ENCODE peak calls at places on chromosomes 16 and 17, in five cellular contexts. One of them, this sample, is unnamed. For H3K36me3 and H3K4me1, the result is how much of the 10 kb centered on the place peaks cover.

GRCh38 chr16:9122969-9123368 is 31.5 kb downstream of the HAPSTR1 start:
- DNase-seq in body of pancreas: no peak
- DNase-seq in PC-9: no peak
- DNase-seq in Panc1: no peak
- DNase-seq in BE2C: no peak
- DNase-seq in this sample: no peak

GRCh38 chr17:22221344-22221743 is 529.0 kb downstream of the KCNJ18 start:
- DNase-seq in BE2C: no peak
- DNase-seq in PC-9: no peak
- DNase-seq in Panc1: no peak
- DNase-seq in body of pancreas: no peak
- DNase-seq in this sample: no peak

GRCh38 chr16:23245268-23245667 is 56.8 kb upstream of the SCNN1B start:
- DNase-seq in Panc1: no peak
- DNase-seq in body of pancreas: no peak
- DNase-seq in BE2C: no peak
- DNase-seq in PC-9: no peak
- DNase-seq in this sample: peak

GRCh38 chr16:6574146-6574545 is 758.5 kb upstream of the RBFOX1 start:
- DNase-seq in body of pancreas: no peak
- DNase-seq in BE2C: no peak
- DNase-seq in PC-9: no peak
- DNase-seq in Panc1: no peak
- DNase-seq in this sample: no peak

GRCh38 chr17:67974598-67975066 is 21.6 kb downstream of the C17orf58 start:
- DNase-seq in body of pancreas: no peak
- DNase-seq in BE2C: no peak
- DNase-seq in PC-9: no peak
- DNase-seq in Panc1: no peak
- DNase-seq in this sample: no peak

GRCh38 chr16:67697407-67697806 is 21.7 kb downstream of the GFOD2 start:
- DNase-seq in PC-9: no peak
- DNase-seq in Panc1: no peak
- DNase-seq in BE2C: no peak
- DNase-seq in body of pancreas: no peak
- DNase-seq in this sample: no peak

GRCh38 chr16:12413393-12413792 is 390.3 kb downstream of the CPPED1 start:
- DNase-seq in BE2C: no peak
- DNase-seq in body of pancreas: no peak
- DNase-seq in Panc1: no peak
- DNase-seq in PC-9: no peak
- DNase-seq in this sample: no peak

GRCh38 chr17:36854982-36855381 is 82.3 kb upstream of the LHX1 start:
- DNase-seq in PC-9: no peak
- DNase-seq in BE2C: no peak
- DNase-seq in Panc1: no peak
- DNase-seq in body of pancreas: no peak
- DNase-seq in this sample: no peak

GRCh38 chr17:6326483-6326882 is 108.4 kb downstream of the AIPL1 start:
- DNase-seq in body of pancreas: no peak
- DNase-seq in BE2C: no peak
- DNase-seq in Panc1: no peak
- DNase-seq in PC-9: no peak
- DNase-seq in this sample: no peak

GRCh38 chr17:3657588-3657869 is 10.8 kb downstream of the TAX1BP3 start:
- DNase-seq in Panc1: no peak
- DNase-seq in body of pancreas: no peak
- DNase-seq in PC-9: no peak
- DNase-seq in BE2C: no peak
- DNase-seq in this sample: no peak

GRCh38 chr17:27759528-27759927 is 40.8 kb downstream of the NOS2 start:
- DNase-seq in PC-9: no peak
- DNase-seq in Panc1: no peak
- DNase-seq in BE2C: no peak
- DNase-seq in body of pancreas: no peak
- DNase-seq in this sample: no peak

GRCh38 chr16:55494994-55495421 is 13.9 kb upstream of the LPCAT2 start:
- DNase-seq in BE2C: peak
- DNase-seq in PC-9: no peak
- DNase-seq in Panc1: no peak
- DNase-seq in body of pancreas: peak
- DNase-seq in this sample: no peak

GRCh38 chr17:82619211-82619610 is 29.0 kb downstream of the WDR45B start:
- DNase-seq in Panc1: no peak
- DNase-seq in BE2C: no peak
- DNase-seq in PC-9: no peak
- DNase-seq in body of pancreas: no peak
- DNase-seq in this sample: no peak

GRCh38 chr17:164536-165235 is 16.8 kb downstream of the DOC2B start:
- DNase-seq in Panc1: peak
- DNase-seq in BE2C: peak
- DNase-seq in body of pancreas: peak
- DNase-seq in PC-9: peak
- DNase-seq in this sample: no peak

GRCh38 chr17:47705536-47706481 is 11.8 kb downstream of the TBKBP1 start:
- DNase-seq in PC-9: no peak
- DNase-seq in Panc1: no peak
- DNase-seq in body of pancreas: no peak
- DNase-seq in BE2C: no peak
- DNase-seq in this sample: no peak

GRCh38 chr16:88448461-88449266 is 4.4 kb upstream of the ZFPM1 start:
- DNase-seq in BE2C: peak
- DNase-seq in body of pancreas: no peak
- DNase-seq in Panc1: no peak
- DNase-seq in PC-9: no peak
- DNase-seq in this sample: no peak

GRCh38 chr16:27511657-27512056 is 38.1 kb downstream of the GTF3C1 start:
- DNase-seq in BE2C: no peak
- DNase-seq in body of pancreas: no peak
- DNase-seq in Panc1: no peak
- DNase-seq in PC-9: no peak
- DNase-seq in this sample: no peak

GRCh38 chr17:75812096-75813001 is 27.7 kb downstream of the UNK start:
- DNase-seq in body of pancreas: no peak
- DNase-seq in Panc1: no peak
- DNase-seq in PC-9: no peak
- DNase-seq in BE2C: no peak
- DNase-seq in this sample: no peak

GRCh38 chr16:8885674-8886592 is 3.8 kb downstream of the LITAFD start:
- DNase-seq in body of pancreas: no peak
- DNase-seq in Panc1: no peak
- DNase-seq in PC-9: peak
- DNase-seq in BE2C: peak
- DNase-seq in this sample: no peak

GRCh38 chr17:44362479-44362963 is 1.1 kb downstream of the FAM171A2 start:
- DNase-seq in PC-9: no peak
- DNase-seq in body of pancreas: no peak
- DNase-seq in BE2C: no peak
- DNase-seq in Panc1: no peak
- DNase-seq in this sample: no peak

GRCh38 chr17:69428252-69428980 is 13.9 kb downstream of the MAP2K6 start:
- DNase-seq in PC-9: no peak
- DNase-seq in body of pancreas: no peak
- DNase-seq in Panc1: no peak
- DNase-seq in BE2C: no peak
- DNase-seq in this sample: no peak

GRCh38 chr16:89375686-89376085 is 114.7 kb downstream of the ANKRD11 start:
- DNase-seq in PC-9: no peak
- DNase-seq in body of pancreas: no peak
- DNase-seq in BE2C: no peak
- DNase-seq in Panc1: no peak
- DNase-seq in this sample: no peak

GRCh38 chr16:68197250-68197649 is 38.7 kb downstream of the ESRP2 start:
- DNase-seq in PC-9: no peak
- DNase-seq in BE2C: no peak
- DNase-seq in body of pancreas: no peak
- DNase-seq in Panc1: no peak
- DNase-seq in this sample: no peak

GRCh38 chr16:9256196-9256595 is 164.8 kb downstream of the HAPSTR1 start:
- DNase-seq in body of pancreas: peak
- DNase-seq in BE2C: peak
- DNase-seq in Panc1: no peak
- DNase-seq in PC-9: peak
- DNase-seq in this sample: no peak

GRCh38 chr16:61007694-61008093 is 1028.5 kb downstream of the CDH8 start:
- DNase-seq in body of pancreas: no peak
- DNase-seq in BE2C: no peak
- DNase-seq in PC-9: no peak
- DNase-seq in Panc1: no peak
- DNase-seq in this sample: no peak

GRCh38 chr17:2935622-2936021 is 127.8 kb downstream of the OR1D5 start:
- DNase-seq in PC-9: no peak
- DNase-seq in body of pancreas: no peak
- DNase-seq in Panc1: no peak
- DNase-seq in BE2C: no peak
- DNase-seq in this sample: no peak

GRCh38 chr17:6756425-6757012 is 673 bp downstream of the XAF1 start:
- DNase-seq in body of pancreas: no peak
- DNase-seq in BE2C: no peak
- DNase-seq in Panc1: no peak
- DNase-seq in PC-9: no peak
- DNase-seq in this sample: no peak

GRCh38 chr17:19573075-19573474 is 39.4 kb downstream of the SLC47A1 start:
- DNase-seq in body of pancreas: no peak
- DNase-seq in BE2C: no peak
- DNase-seq in PC-9: no peak
- DNase-seq in Panc1: no peak
- DNase-seq in this sample: no peak

GRCh38 chr17:21419299-21420239 is 43.4 kb downstream of the KCNJ12 start:
- DNase-seq in Panc1: no peak
- DNase-seq in body of pancreas: no peak
- DNase-seq in BE2C: no peak
- DNase-seq in PC-9: no peak
- DNase-seq in this sample: no peak

DNA sequence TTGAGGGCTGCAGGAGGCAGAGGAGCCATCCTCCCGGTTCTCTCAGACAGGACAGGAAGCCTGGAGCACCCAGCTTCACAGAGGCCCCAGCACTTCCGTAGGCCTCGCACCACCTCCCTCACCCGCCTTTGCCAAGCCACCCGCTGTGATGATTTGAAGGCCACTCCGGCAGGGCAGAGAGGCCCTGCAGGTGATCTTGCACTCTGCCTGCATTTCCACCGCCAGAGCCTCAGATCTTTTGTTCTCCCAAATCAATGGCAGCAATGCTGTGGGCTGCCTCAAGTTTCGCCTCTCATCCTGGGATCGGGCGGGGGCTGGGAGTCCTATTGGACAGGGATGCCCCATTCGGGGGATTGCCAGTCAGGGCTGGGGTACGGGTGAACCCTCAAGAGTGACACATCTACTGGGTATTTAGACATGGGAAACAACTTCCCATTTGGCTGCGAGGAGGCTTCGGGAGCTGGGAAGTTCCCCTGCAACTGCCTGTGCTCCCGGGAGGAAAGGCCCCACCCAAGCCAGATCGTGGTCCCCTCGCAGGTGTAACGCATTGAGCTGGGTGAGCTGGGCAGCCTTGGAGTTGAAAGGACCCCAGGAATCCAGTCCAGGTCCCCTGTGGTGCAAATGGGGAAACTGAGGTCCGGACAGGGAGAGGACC is 34.8 kb upstream of the PEMT start:
- DNase-seq in Panc1: no peak
- DNase-seq in body of pancreas: no peak
- DNase-seq in BE2C: no peak
- DNase-seq in PC-9: no peak
- DNase-seq in this sample: no peak
- TF ChIP-seq CTCF in Panc1: no peak
- TF ChIP-seq CTCF in body of pancreas: no peak
- TF ChIP-seq CTCF in BE2C: no peak
- TF ChIP-seq CTCF in PC-9: no peak
- TF ChIP-seq CTCF in this sample: no peak

DNA sequence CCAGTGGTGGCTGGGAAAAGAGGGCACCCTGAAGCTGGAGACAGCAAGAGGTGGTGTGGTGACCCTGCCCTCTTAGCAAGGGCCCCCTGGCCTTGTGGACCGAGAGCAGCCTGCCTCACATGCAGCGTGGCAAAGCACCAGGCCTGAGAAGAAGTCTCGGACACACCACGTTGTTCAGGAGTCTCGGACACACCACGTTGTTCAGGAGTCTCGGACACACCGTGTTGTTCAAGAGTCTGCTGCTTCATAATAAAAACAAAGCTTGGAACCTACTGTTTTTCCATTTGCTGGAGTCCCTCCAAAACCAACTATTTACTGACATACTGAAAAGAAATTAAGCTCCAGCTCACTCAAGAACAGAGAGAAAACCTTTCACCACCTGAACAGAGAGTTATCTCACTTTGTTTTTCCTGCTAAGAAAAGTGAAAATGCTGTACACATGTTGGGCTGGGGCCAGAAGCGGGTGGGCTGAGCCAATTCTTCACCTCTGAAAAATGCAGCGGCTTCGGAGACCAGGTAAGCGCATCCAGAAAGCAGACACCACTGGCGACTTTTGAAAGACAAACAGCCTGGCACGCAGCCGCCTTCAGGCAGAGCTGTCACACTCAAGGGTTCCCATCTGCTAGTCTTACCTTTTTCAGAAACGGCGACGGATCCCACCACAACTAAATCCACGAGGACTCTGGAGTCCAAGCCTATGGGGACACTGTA is 9.0 kb downstream of the MTHFSD start:
- DNase-seq in Panc1: no peak
- DNase-seq in BE2C: no peak
- DNase-seq in body of pancreas: no peak
- DNase-seq in PC-9: no peak
- DNase-seq in this sample: no peak
- H3K36me3 ChIP-seq in Panc1: under half
- H3K36me3 ChIP-seq in BE2C: under half
- H3K36me3 ChIP-seq in body of pancreas: under half
- H3K36me3 ChIP-seq in PC-9: under half
- H3K36me3 ChIP-seq in this sample: under half

DNA sequence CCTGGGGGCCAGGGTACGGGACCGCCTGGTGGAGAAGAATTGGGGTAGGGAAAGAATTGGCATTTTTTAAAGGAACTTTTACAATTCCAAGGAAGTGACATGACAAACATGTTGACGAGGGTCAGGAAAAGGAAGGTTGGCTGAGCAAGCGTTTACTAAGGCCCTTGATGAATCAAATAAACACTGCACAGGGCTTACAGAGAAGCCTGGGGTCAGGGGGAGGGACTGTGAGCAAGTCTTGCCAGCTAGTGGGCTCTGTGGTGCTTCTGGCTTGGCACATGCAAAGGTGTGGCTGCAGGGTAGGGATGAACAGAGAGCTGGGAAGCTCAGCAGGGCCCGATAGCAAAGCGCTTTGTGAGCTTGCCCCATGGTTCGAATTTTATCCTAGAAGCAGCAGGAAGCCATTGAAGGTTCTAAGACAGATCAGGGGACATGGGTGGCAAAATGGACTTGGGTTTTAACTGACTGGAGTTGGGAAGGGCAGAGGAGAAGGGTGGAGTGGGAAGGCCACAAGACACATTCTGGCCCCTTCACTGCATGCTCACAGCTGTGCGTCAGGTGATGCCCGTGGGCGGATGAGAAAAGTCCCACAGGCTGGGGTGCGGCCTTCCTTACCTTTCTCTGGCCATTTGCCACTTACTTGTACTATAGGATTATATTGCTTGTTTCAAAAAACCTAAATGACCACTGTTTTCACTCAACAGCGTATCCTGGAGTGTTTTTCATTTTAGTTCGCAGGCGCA is 117.8 kb downstream of the SOCS1 start:
- DNase-seq in BE2C: no peak
- DNase-seq in body of pancreas: no peak
- DNase-seq in PC-9: no peak
- DNase-seq in Panc1: no peak
- DNase-seq in this sample: no peak
- H3K4me1 ChIP-seq in BE2C: under half
- H3K4me1 ChIP-seq in body of pancreas: under half
- H3K4me1 ChIP-seq in PC-9: half or more
- H3K4me1 ChIP-seq in Panc1: under half
- H3K4me1 ChIP-seq in this sample: under half

GRCh38 chr17:40525294-40525693 is 23.9 kb upstream of the TNS4 start:
- DNase-seq in PC-9: no peak
- DNase-seq in BE2C: no peak
- DNase-seq in body of pancreas: no peak
- DNase-seq in Panc1: no peak
- DNase-seq in this sample: no peak
- TF ChIP-seq CTCF in PC-9: no peak
- TF ChIP-seq CTCF in BE2C: no peak
- TF ChIP-seq CTCF in body of pancreas: no peak
- TF ChIP-seq CTCF in Panc1: no peak
- TF ChIP-seq CTCF in this sample: no peak